ENCODE peak calls at places on chromosomes 7 and 10, in five cellular contexts. One of them, this sample, is unnamed. For H4K20me1, the result is how much of the 10 kb centered on the place peaks cover.

GRCh38 chr10:35574924-35575352 is 30.2 kb upstream of the GJD4 start:
- DNase-seq in neural progenitor cell: no peak
- DNase-seq in MM.1S: no peak
- DNase-seq in H9: peak
- DNase-seq in PC-9: no peak
- DNase-seq in this sample: no peak

GRCh38 chr7:100802951-100803350 is 24.4 kb downstream of the EPHB4 start:
- DNase-seq in neural progenitor cell: no peak
- DNase-seq in MM.1S: no peak
- DNase-seq in H9: no peak
- DNase-seq in PC-9: peak
- DNase-seq in this sample: no peak

GRCh38 chr7:138556771-138557484 is 96.9 kb downstream of the TRIM24 start:
- DNase-seq in neural progenitor cell: no peak
- DNase-seq in MM.1S: no peak
- DNase-seq in H9: no peak
- DNase-seq in PC-9: no peak
- DNase-seq in this sample: no peak

GRCh38 chr7:2689951-2690705 is 2.1 kb downstream of the AMZ1 start:
- DNase-seq in neural progenitor cell: no peak
- DNase-seq in MM.1S: peak
- DNase-seq in H9: no peak
- DNase-seq in PC-9: no peak
- DNase-seq in this sample: no peak

GRCh38 chr10:28320799-28321198 is 17.9 kb upstream of the MPP7 start:
- DNase-seq in neural progenitor cell: no peak
- DNase-seq in MM.1S: no peak
- DNase-seq in H9: no peak
- DNase-seq in PC-9: no peak
- DNase-seq in this sample: no peak

GRCh38 chr10:19651549-19651948 is 164.7 kb upstream of the PLXDC2 start:
- DNase-seq in neural progenitor cell: no peak
- DNase-seq in MM.1S: no peak
- DNase-seq in H9: no peak
- DNase-seq in PC-9: no peak
- DNase-seq in this sample: peak

GRCh38 chr7:142739927-142740492 is 9.3 kb upstream of the PRSS1 start:
- DNase-seq in neural progenitor cell: no peak
- DNase-seq in MM.1S: peak
- DNase-seq in H9: no peak
- DNase-seq in PC-9: no peak
- DNase-seq in this sample: no peak

GRCh38 chr7:151782598-151783448 is 94.1 kb downstream of the PRKAG2 start:
- DNase-seq in neural progenitor cell: peak
- DNase-seq in MM.1S: peak
- DNase-seq in H9: peak
- DNase-seq in PC-9: peak
- DNase-seq in this sample: no peak

GRCh38 chr10:68135362-68135761 is 26.1 kb downstream of the MYPN start:
- DNase-seq in neural progenitor cell: no peak
- DNase-seq in MM.1S: no peak
- DNase-seq in H9: no peak
- DNase-seq in PC-9: no peak
- DNase-seq in this sample: no peak

GRCh38 chr10:123270806-123271205 is 116.6 kb downstream of the BUB3 start:
- DNase-seq in neural progenitor cell: no peak
- DNase-seq in MM.1S: no peak
- DNase-seq in H9: no peak
- DNase-seq in PC-9: no peak
- DNase-seq in this sample: no peak
- H4K20me1 ChIP-seq in neural progenitor cell: under half
- H4K20me1 ChIP-seq in MM.1S: under half
- H4K20me1 ChIP-seq in H9: under half
- H4K20me1 ChIP-seq in PC-9: under half
- H4K20me1 ChIP-seq in this sample: under half

DNA sequence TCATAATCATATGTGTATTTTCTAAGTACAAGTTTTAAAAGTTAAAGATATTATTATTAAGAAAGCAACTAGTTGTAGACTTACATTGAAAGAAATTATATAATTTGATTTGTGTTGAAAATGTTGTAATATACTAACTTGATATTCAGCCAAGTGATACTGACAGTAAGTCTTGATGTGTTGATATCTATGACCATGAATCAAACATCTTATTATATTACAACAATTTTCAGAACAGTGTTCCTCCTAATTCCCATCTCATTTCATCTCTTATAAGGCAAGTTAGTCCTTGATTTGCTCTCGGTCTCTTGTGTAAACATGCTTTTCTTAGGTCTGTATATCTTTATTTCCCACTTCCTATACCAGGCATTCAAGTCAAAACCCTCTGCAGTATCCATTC is 269.2 kb upstream of the SEMA3E start:
- DNase-seq in neural progenitor cell: no peak
- DNase-seq in MM.1S: no peak
- DNase-seq in H9: no peak
- DNase-seq in PC-9: no peak
- DNase-seq in this sample: no peak
- H2AFZ ChIP-seq in neural progenitor cell: no peak
- H2AFZ ChIP-seq in MM.1S: no peak
- H2AFZ ChIP-seq in H9: no peak
- H2AFZ ChIP-seq in PC-9: peak
- H2AFZ ChIP-seq in this sample: no peak

GRCh38 chr10:117373848-117374505 is 1.3 kb downstream of the PDZD8 start:
- DNase-seq in neural progenitor cell: peak
- DNase-seq in MM.1S: no peak
- DNase-seq in H9: peak
- DNase-seq in PC-9: no peak
- DNase-seq in this sample: no peak
- H4K20me1 ChIP-seq in neural progenitor cell: half or more
- H4K20me1 ChIP-seq in MM.1S: under half
- H4K20me1 ChIP-seq in H9: under half
- H4K20me1 ChIP-seq in PC-9: under half
- H4K20me1 ChIP-seq in this sample: under half

DNA sequence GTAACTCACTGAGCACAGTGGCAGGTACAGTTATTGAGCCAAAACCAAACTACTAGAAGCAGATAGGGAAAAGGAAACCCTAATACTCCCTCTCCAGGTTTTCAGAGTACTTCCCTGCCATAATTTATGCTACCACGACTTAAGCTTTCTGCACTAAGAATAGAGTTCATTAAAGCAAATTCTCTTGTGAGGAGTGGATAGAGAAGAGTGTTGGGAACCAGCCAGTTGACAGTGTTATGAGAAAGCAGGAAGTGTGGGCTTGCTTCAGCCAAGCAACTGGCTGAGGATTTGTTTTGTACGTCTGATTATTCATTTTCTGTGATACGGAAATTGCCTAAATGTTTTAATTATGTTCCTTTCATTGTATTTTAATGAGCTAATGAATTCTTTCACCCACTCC is 280.5 kb downstream of the KIF20B start:
- DNase-seq in neural progenitor cell: no peak
- DNase-seq in MM.1S: no peak
- DNase-seq in H9: no peak
- DNase-seq in PC-9: no peak
- DNase-seq in this sample: no peak
- H2AFZ ChIP-seq in neural progenitor cell: no peak
- H2AFZ ChIP-seq in MM.1S: no peak
- H2AFZ ChIP-seq in H9: no peak
- H2AFZ ChIP-seq in PC-9: no peak
- H2AFZ ChIP-seq in this sample: peak

DNA sequence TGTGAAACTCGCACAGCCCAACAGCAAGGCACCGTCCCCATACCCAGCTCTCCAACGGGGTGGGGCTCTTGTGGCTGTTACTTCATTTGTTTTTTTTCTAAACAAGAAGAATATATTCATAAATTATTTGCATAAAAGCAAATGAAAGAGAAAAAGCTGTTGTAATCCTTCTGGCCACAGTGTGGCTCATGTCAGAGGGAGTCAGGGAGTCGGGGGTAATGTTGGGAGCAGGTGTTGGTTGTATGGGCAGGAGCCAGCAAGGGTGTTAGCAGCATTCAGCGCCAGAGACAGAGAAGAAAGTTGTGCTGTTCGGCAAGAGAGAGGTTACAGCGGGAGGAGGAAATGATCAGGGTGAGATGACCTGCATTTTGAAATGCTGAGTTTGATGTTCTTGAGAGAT is 13.3 kb downstream of the PFKP start:
- DNase-seq in neural progenitor cell: no peak
- DNase-seq in MM.1S: no peak
- DNase-seq in H9: no peak
- DNase-seq in PC-9: no peak
- DNase-seq in this sample: no peak
- H4K20me1 ChIP-seq in neural progenitor cell: under half
- H4K20me1 ChIP-seq in MM.1S: under half
- H4K20me1 ChIP-seq in H9: under half
- H4K20me1 ChIP-seq in PC-9: under half
- H4K20me1 ChIP-seq in this sample: under half

GRCh38 chr10:43372751-43373445 is 1.5 kb downstream of the FXYD4 start:
- DNase-seq in neural progenitor cell: peak
- DNase-seq in MM.1S: no peak
- DNase-seq in H9: no peak
- DNase-seq in PC-9: no peak
- DNase-seq in this sample: no peak
- H2AFZ ChIP-seq in neural progenitor cell: no peak
- H2AFZ ChIP-seq in MM.1S: no peak
- H2AFZ ChIP-seq in H9: no peak
- H2AFZ ChIP-seq in PC-9: no peak
- H2AFZ ChIP-seq in this sample: no peak

GRCh38 chr7:66757939-66758338 is 17.4 kb downstream of the RABGEF1 start:
- DNase-seq in neural progenitor cell: no peak
- DNase-seq in MM.1S: no peak
- DNase-seq in H9: no peak
- DNase-seq in PC-9: no peak
- DNase-seq in this sample: no peak
- H4K20me1 ChIP-seq in neural progenitor cell: under half
- H4K20me1 ChIP-seq in MM.1S: under half
- H4K20me1 ChIP-seq in H9: under half
- H4K20me1 ChIP-seq in PC-9: under half
- H4K20me1 ChIP-seq in this sample: under half

DNA sequence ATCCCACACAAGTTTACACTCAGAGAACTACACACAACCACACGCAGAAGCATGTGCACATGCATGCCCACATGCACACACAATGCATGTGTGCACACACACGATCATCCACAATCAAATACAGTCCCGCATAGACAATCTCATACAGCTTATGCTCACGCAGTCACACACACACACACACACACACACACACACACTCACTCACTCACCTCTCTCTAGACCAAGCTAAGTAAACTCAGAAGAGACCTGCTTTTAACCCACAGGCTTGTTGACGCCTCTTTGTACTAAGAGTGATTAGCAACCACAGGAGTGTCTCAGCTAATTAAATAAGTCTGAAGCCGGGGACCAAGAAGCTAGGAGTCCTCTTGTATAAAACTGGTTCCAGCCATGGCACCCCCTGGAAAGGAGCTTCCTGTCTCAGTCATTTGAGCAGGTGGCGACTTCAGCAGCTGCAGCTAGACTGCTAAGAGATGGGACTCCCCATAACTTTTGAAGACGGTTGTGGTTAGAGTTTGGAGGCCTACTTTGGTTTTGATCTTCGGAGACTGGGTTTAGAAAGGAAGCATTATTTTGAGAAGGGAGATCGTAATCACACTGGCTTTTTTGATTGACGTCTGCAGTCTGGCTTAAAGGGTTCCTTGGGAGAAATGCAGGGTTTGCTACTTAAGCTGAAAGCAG is 82.3 kb upstream of the ADRB1 start:
- DNase-seq in neural progenitor cell: no peak
- DNase-seq in MM.1S: peak
- DNase-seq in H9: no peak
- DNase-seq in PC-9: no peak
- DNase-seq in this sample: no peak
- H2AFZ ChIP-seq in neural progenitor cell: no peak
- H2AFZ ChIP-seq in MM.1S: peak
- H2AFZ ChIP-seq in H9: no peak
- H2AFZ ChIP-seq in PC-9: no peak
- H2AFZ ChIP-seq in this sample: no peak

This sample was measured in keratinocyte.